ENCODE peak calls at places on chromosome 14, in eight cellular contexts. J is HepG2, M is H1, R is A549, X is WTC11, B is SK-N-SH, A is K562, H is GM12878. P is an unnamed sample.

GRCh38 chr14:39431416-39432178 is 636 bp downstream of the FBXO33 start:
- DNase-seq in R (peak; percentile 37), B (peak; percentile 32), H (no peak), J (peak; percentile 51), M (peak; percentile 66), A (peak; percentile 73), X (peak; percentile 58), P (peak; percentile 33)

GRCh38 chr14:33916663-33917565 is 34.0 kb downstream of the EGLN3 start:
- DNase-seq in H (no peak), X (no peak), R (peak; percentile 51), B (no peak), M (no peak), J (no peak), A (peak; percentile 55), P (no peak)

GRCh38 chr14:80988192-80988591 is 32.8 kb downstream of the TSHR start:
- DNase-seq in B (no peak), J (no peak), M (no peak), H (no peak), A (no peak), R (no peak), X (no peak), P (no peak)

GRCh38 chr14:23321572-23322547 is 603 bp downstream of the PABPN1 start:
- DNase-seq in H (no peak), M (peak; percentile 63), R (peak; percentile 44), A (peak; percentile 78), X (peak; percentile 21), J (peak; percentile 71), B (peak; percentile 74), P (peak; percentile 54)

GRCh38 chr14:47179906-47180305 is 495.5 kb downstream of the MDGA2 start:
- DNase-seq in B (no peak), A (no peak), X (no peak), J (no peak), R (no peak), H (no peak), M (no peak), P (no peak)

GRCh38 chr14:98501335-98501734 is 770.7 kb downstream of the BCL11B start:
- DNase-seq in J (no peak), B (no peak), R (peak; percentile 4), M (no peak), A (no peak), X (no peak), H (no peak), P (no peak)

GRCh38 chr14:65413739-65414045 is 1.2 kb downstream of the FUT8 start:
- DNase-seq in J (no peak), X (no peak), H (no peak), R (no peak), A (no peak), M (no peak), B (no peak), P (no peak)

GRCh38 chr14:55944757-55945156 is 173.5 kb upstream of the PELI2 start:
- DNase-seq in R (no peak), H (no peak), J (no peak), A (no peak), M (no peak), B (no peak), X (no peak), P (no peak)

GRCh38 chr14:29937116-29937515 is 9.5 kb upstream of the PRKD1 start:
- DNase-seq in J (no peak), M (no peak), B (no peak), H (no peak), X (no peak), R (peak; percentile 48), A (no peak), P (peak; percentile 48)

DNA sequence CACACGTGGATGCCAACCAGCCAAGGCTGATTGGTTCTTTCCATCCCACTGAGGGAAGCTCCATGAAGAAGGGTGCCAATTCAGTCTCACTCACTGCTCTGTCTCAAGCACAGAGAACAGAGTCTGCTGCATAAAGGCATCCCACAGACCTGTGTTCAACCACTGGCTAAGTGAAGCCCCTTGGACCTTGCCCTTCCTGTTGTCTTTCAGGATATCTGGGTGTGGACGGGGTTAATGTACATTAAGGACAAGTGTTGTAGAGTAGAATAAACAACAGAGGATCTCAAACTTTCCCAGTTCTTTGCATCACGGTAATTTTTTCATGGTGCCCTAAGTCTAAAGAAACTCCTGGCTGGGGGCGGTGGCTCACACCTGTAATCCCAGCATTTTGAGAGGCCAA is 33.1 kb upstream of the GPATCH2L start:
- DNase-seq in J (peak; percentile 49), M (no peak), B (no peak), H (no peak), X (no peak), R (no peak), A (no peak), P (no peak)
- TF ChIP-seq USF2 in J (no peak), M (no peak), B (no peak), H (no peak), X (no peak), R (no peak), A (no peak), P (no peak)

GRCh38 chr14:69500736-69501135 is 16.2 kb downstream of the PLEKHD1 start:
- DNase-seq in A (no peak), M (no peak), X (no peak), B (peak; percentile 54), J (no peak), H (no peak), R (no peak), P (no peak)

GRCh38 chr14:69501362-69501964 is 16.9 kb downstream of the PLEKHD1 start:
- DNase-seq in H (no peak), R (no peak), A (no peak), X (no peak), M (no peak), J (no peak), B (peak; percentile 57), P (peak; percentile 15)

GRCh38 chr14:69506241-69506595 is 21.7 kb downstream of the PLEKHD1 start:
- DNase-seq in J (no peak), B (no peak), M (no peak), H (no peak), A (no peak), R (no peak), X (no peak), P (no peak)

GRCh38 chr14:69505338-69506240 is 21.1 kb downstream of the PLEKHD1 start:
- DNase-seq in J (peak; percentile 23), R (no peak), X (no peak), B (no peak), M (no peak), A (no peak), H (no peak), P (no peak)

DNA sequence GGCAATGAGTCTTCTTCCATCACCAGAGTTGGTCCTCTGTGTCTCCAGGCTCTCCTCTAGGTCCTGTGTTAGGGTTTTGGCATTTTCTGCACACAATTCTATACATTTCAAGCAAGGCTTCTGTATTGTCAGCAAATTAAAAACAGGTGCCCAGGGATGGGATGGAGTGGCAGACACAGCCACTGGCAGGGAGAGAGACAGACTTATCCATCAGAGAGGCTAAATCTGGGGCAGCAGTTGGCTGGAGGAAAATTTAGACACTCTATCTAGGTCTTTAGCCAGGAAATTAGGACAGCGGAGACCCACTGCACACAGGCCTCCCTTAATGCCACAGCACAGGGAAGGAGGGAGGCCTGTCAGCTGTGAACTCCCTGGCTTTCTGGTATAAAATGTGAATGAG is 20.2 kb downstream of the PLEKHD1 start:
- DNase-seq in A (no peak), X (no peak), H (no peak), R (no peak), M (no peak), J (no peak), B (peak; percentile 79), P (no peak)
- TF ChIP-seq USF2 in A (no peak), X (no peak), H (no peak), R (no peak), M (no peak), J (no peak), B (no peak), P (no peak)

DNA sequence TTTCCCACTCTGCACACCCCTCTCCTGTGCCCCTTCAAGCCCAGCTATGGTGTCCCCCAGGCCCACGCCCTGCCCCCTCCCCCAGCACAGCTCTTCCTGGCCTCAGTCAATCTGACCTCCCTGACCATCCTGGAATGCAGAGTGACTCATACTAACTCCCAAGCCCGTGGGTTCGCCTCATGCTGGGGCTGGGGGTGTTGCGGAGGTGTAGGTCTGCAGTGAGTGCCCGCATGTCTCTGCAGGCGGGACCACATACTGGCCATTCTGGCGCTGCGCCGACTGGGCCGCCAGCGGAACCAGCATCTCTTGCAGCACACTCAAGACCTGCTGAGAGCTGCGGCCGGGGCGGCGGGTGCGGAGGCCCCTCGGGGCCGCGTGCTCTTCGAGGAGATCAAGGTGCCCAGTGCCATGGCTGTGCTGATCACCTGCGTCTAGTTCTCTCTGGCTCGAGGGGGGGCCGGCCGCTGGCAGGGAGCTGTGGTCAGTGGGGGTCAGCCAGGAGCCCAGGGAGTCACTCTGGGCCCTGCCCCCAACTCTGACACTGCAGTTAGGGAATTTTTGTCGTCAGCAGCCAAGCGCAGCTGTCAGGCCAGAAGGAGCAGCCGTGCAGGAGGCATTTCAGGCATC is 13.4 kb upstream of the TNFAIP2 start:
- DNase-seq in R (peak; percentile 91), A (peak; percentile 37), H (no peak), J (peak; percentile 73), B (no peak), M (peak; percentile 66), X (no peak), P (peak; percentile 90)
- TF ChIP-seq USF2 in R (no peak), A (no peak), H (no peak), J (no peak), B (no peak), M (no peak), X (no peak), P (peak; percentile 1)

GRCh38 chr14:74917646-74918081 is 5.4 kb downstream of the RPS6KL1 start:
- DNase-seq in H (no peak), B (no peak), J (no peak), M (no peak), R (no peak), A (no peak), X (no peak), P (no peak)

GRCh38 chr14:74920281-74920680 is 2.8 kb downstream of the RPS6KL1 start:
- DNase-seq in B (no peak), M (no peak), J (no peak), R (no peak), H (no peak), A (no peak), X (no peak), P (no peak)

GRCh38 chr14:74921053-74921620 is 1.9 kb downstream of the RPS6KL1 start:
- DNase-seq in J (no peak), H (no peak), R (no peak), A (no peak), B (no peak), M (no peak), X (no peak), P (no peak)

GRCh38 chr14:74918380-74918779 is 4.7 kb downstream of the RPS6KL1 start:
- DNase-seq in R (no peak), J (no peak), B (no peak), X (no peak), A (no peak), H (no peak), M (no peak), P (no peak)

DNA sequence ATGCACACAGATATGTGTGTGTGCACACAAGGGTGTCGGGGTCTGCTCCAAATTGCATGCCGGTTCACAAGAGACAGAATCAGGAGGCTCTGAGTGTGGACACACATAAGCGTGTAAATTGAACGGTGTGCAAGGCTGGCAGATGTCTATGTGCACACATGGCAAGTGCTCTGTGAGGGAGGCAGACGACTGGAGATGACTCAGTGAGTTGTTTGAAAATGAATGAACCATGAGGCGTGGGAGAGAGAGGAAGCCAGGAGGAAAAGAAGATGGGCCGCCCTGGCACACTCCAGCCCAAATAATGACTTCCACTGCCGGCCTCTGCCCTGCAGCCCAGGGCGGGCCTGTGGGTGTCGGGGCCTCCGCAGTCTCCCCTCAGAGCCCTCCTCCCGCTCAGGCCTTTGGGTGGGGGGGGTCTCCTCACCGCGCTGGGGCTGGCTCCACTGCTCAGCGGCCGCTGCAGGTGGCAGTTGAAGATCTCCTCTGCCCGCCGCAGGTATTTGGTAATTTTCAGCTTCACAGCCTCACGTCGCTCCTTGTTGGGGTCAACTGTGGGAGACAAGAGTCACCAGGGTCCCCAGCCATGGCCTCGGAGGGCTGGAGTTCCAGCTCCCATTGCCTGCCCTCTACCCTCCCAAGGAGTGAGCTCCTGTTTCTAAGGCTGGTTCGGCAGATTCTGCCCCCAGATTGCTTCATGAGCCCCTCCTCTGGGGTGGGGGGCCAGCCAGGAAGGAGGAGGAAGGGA is 3.5 kb downstream of the RPS6KL1 start:
- DNase-seq in B (no peak), H (no peak), A (no peak), R (no peak), X (no peak), J (no peak), M (no peak), P (peak; percentile 63)
- TF ChIP-seq USF2 in B (no peak), H (no peak), A (no peak), R (no peak), X (no peak), J (no peak), M (no peak), P (no peak)

P was measured in IMR-90.